ENCODE peak calls at places on chromosome 6, in seven cellular contexts. One of them, this sample, is unnamed.

GRCh38 chr6:114108119-114109002 is 137.4 kb upstream of the HDAC2 start:
- DNase-seq in hypothalamus: peak; percentile 6
- DNase-seq in RCC 7860: peak; percentile 56
- DNase-seq in activated naive CD4-positive, alpha-beta T cell: no peak
- DNase-seq in activated T-helper 1 cell treated with Interleukin-2 at 50 U/mL for 16 hours: no peak
- DNase-seq in HAP-1: peak; percentile 77
- DNase-seq in Jurkat, Clone E6-1: no peak
- DNase-seq in this sample: peak; percentile 29

GRCh38 chr6:81451787-81452186 is 300.7 kb downstream of the TENT5A start:
- DNase-seq in hypothalamus: no peak
- DNase-seq in RCC 7860: peak; percentile 63
- DNase-seq in activated naive CD4-positive, alpha-beta T cell: no peak
- DNase-seq in activated T-helper 1 cell treated with Interleukin-2 at 50 U/mL for 16 hours: no peak
- DNase-seq in HAP-1: no peak
- DNase-seq in Jurkat, Clone E6-1: no peak
- DNase-seq in this sample: no peak

GRCh38 chr6:82924799-82925535 is 140.7 kb downstream of the UBE3D start:
- DNase-seq in hypothalamus: no peak
- DNase-seq in RCC 7860: no peak
- DNase-seq in activated naive CD4-positive, alpha-beta T cell: no peak
- DNase-seq in activated T-helper 1 cell treated with Interleukin-2 at 50 U/mL for 16 hours: no peak
- DNase-seq in HAP-1: no peak
- DNase-seq in Jurkat, Clone E6-1: no peak
- DNase-seq in this sample: no peak

GRCh38 chr6:39615622-39616021 is 109.6 kb downstream of the KIF6 start:
- DNase-seq in hypothalamus: no peak
- DNase-seq in RCC 7860: no peak
- DNase-seq in activated naive CD4-positive, alpha-beta T cell: no peak
- DNase-seq in activated T-helper 1 cell treated with Interleukin-2 at 50 U/mL for 16 hours: no peak
- DNase-seq in HAP-1: no peak
- DNase-seq in Jurkat, Clone E6-1: no peak
- DNase-seq in this sample: no peak

GRCh38 chr6:141260627-141261015 is 872.1 kb upstream of the GJE1 start:
- DNase-seq in hypothalamus: no peak
- DNase-seq in RCC 7860: no peak
- DNase-seq in activated naive CD4-positive, alpha-beta T cell: no peak
- DNase-seq in activated T-helper 1 cell treated with Interleukin-2 at 50 U/mL for 16 hours: no peak
- DNase-seq in HAP-1: no peak
- DNase-seq in Jurkat, Clone E6-1: no peak
- DNase-seq in this sample: no peak

GRCh38 chr6:27452496-27452897 is 20.4 kb downstream of the ZNF184 start:
- DNase-seq in hypothalamus: no peak
- DNase-seq in RCC 7860: no peak
- DNase-seq in activated naive CD4-positive, alpha-beta T cell: no peak
- DNase-seq in activated T-helper 1 cell treated with Interleukin-2 at 50 U/mL for 16 hours: no peak
- DNase-seq in HAP-1: no peak
- DNase-seq in Jurkat, Clone E6-1: no peak
- DNase-seq in this sample: no peak

GRCh38 chr6:106216527-106216926 is 109.0 kb downstream of the ATG5 start:
- DNase-seq in hypothalamus: no peak
- DNase-seq in RCC 7860: no peak
- DNase-seq in activated naive CD4-positive, alpha-beta T cell: no peak
- DNase-seq in activated T-helper 1 cell treated with Interleukin-2 at 50 U/mL for 16 hours: no peak
- DNase-seq in HAP-1: no peak
- DNase-seq in Jurkat, Clone E6-1: no peak
- DNase-seq in this sample: no peak

GRCh38 chr6:33167374-33168148 is 24.7 kb downstream of the COL11A2 start:
- DNase-seq in hypothalamus: no peak
- DNase-seq in RCC 7860: no peak
- DNase-seq in activated naive CD4-positive, alpha-beta T cell: no peak
- DNase-seq in activated T-helper 1 cell treated with Interleukin-2 at 50 U/mL for 16 hours: no peak
- DNase-seq in HAP-1: no peak
- DNase-seq in Jurkat, Clone E6-1: no peak
- DNase-seq in this sample: no peak